ENCODE peak calls at places on chromosomes 3 and 15, in eight cellular contexts. K, Q, V, W, S, L, D and E are unnamed samples.

GRCh38 chr3:154427685-154428291 is 2.2 kb downstream of the GPR149 start:
- DNase-seq in Q (no peak), L (no peak), K (no peak), W (no peak), S (no peak), V (no peak), D (no peak), E (no peak)

GRCh38 chr3:12471228-12471627 is 13.1 kb upstream of the TSEN2 start:
- DNase-seq in K (no peak), S (no peak), V (no peak), L (no peak), D (peak; percentile 29), Q (no peak), W (no peak), E (no peak)

GRCh38 chr15:78993931-78994530 is 49.2 kb upstream of the CTSH start:
- DNase-seq in W (no peak), K (no peak), V (no peak), Q (no peak), L (no peak), S (no peak), D (no peak), E (no peak)

GRCh38 chr15:35450492-35450891 is 95.5 kb downstream of the DPH6 start:
- DNase-seq in V (no peak), S (no peak), L (peak; percentile 81), Q (no peak), D (no peak), W (no peak), K (no peak), E (no peak)

GRCh38 chr3:154926721-154927120 is 153.4 kb upstream of the MME start:
- DNase-seq in L (no peak), S (no peak), V (no peak), W (no peak), Q (no peak), D (no peak), K (no peak), E (no peak)

GRCh38 chr15:88764448-88764847 is 38.8 kb upstream of the ACAN start:
- DNase-seq in L (no peak), K (no peak), V (no peak), Q (no peak), W (no peak), D (no peak), S (no peak), E (no peak)

GRCh38 chr3:184874709-184875644 is 63.0 kb downstream of the VPS8 start:
- DNase-seq in W (peak; percentile 12), V (peak; percentile 10), S (peak; percentile 17), L (peak; percentile 32), D (no peak), Q (peak; percentile 9), K (peak; percentile 36), E (no peak)

GRCh38 chr3:195559723-195560409 is 16.7 kb upstream of the PPP1R2 start:
- DNase-seq in L (no peak), D (no peak), Q (no peak), W (no peak), V (no peak), S (no peak), K (no peak), E (no peak)

GRCh38 chr3:128307029-128307633 is 153.8 kb downstream of the EEFSEC start:
- DNase-seq in L (no peak), K (no peak), W (no peak), S (no peak), D (no peak), V (no peak), Q (peak; percentile 6), E (no peak)

GRCh38 chr3:141878326-141878725 is 1.9 kb downstream of the ATP1B3 start:
- DNase-seq in S (no peak), W (no peak), D (no peak), Q (no peak), K (no peak), V (no peak), L (no peak), E (peak; percentile 5)

GRCh38 chr3:177196473-177197040 is 725 bp downstream of the TBL1XR1 start:
- DNase-seq in S (peak; percentile 63), K (peak; percentile 57), L (peak; percentile 44), V (peak; percentile 37), Q (peak; percentile 47), W (peak; percentile 35), D (no peak), E (no peak)

GRCh38 chr3:112579697-112580096 is 17.9 kb downstream of the SLC35A5 start:
- DNase-seq in D (no peak), K (no peak), S (no peak), W (no peak), V (no peak), Q (no peak), L (peak; percentile 20), E (no peak)

GRCh38 chr3:37882711-37883110 is 21.0 kb downstream of the CTDSPL start:
- DNase-seq in L (no peak), K (no peak), D (no peak), S (no peak), Q (no peak), V (no peak), W (no peak), E (no peak)

GRCh38 chr3:148643389-148643840 is 54.3 kb upstream of the AGTR1 start:
- DNase-seq in L (peak; percentile 90), V (no peak), Q (no peak), S (peak; percentile 42), W (no peak), K (no peak), D (no peak), E (no peak)

GRCh38 chr3:14458434-14459280 is 56.3 kb downstream of the SLC6A6 start:
- DNase-seq in K (no peak), S (no peak), V (no peak), D (no peak), L (no peak), W (no peak), Q (no peak), E (no peak)

GRCh38 chr3:33144433-33144832 is 30.6 kb downstream of the CRTAP start:
- DNase-seq in D (peak; percentile 5), Q (no peak), W (peak; percentile 71), K (peak; percentile 52), L (no peak), V (no peak), S (no peak), E (no peak)

GRCh38 chr3:56689303-56689702 is 6.2 kb upstream of the TASOR start:
- DNase-seq in L (no peak), V (no peak), Q (no peak), D (no peak), S (no peak), W (no peak), K (no peak), E (no peak)

GRCh38 chr3:21781371-21781770 is 30.4 kb upstream of the ZNF385D start:
- DNase-seq in L (no peak), S (no peak), K (no peak), Q (no peak), V (no peak), D (no peak), W (no peak), E (no peak)

GRCh38 chr3:126891791-126892190 is 91.1 kb upstream of the PLXNA1 start:
- DNase-seq in D (no peak), L (no peak), W (no peak), S (no peak), V (no peak), Q (no peak), K (no peak), E (no peak)

GRCh38 chr15:89113263-89113662 is 25.0 kb downstream of the ABHD2 start:
- DNase-seq in D (no peak), L (no peak), W (no peak), Q (peak; percentile 36), K (no peak), V (no peak), S (no peak), E (no peak)

GRCh38 chr3:133136114-133137041 is 98.2 kb downstream of the TMEM108 start:
- DNase-seq in D (no peak), K (peak; percentile 11), W (no peak), S (no peak), Q (no peak), V (no peak), L (no peak), E (no peak)

GRCh38 chr3:49813497-49814174 is at the start of gene UBA7:
- DNase-seq in V (peak; percentile 75), D (no peak), Q (peak; percentile 61), W (no peak), S (peak; percentile 93), L (peak; percentile 80), K (peak; percentile 86), E (peak; percentile 56)

GRCh38 chr15:69444686-69445085 is 7.9 kb upstream of the RPLP1 start:
- DNase-seq in D (no peak), S (no peak), K (no peak), L (no peak), W (no peak), Q (no peak), V (no peak), E (no peak)

GRCh38 chr3:47283596-47284364 is 1.0 kb downstream of the KLHL18 start:
- DNase-seq in K (peak; percentile 34), L (no peak), S (no peak), Q (no peak), V (no peak), D (peak; percentile 13), W (no peak), E (no peak)

GRCh38 chr3:28951773-28952556 is 328.9 kb upstream of the RBMS3 start:
- DNase-seq in Q (no peak), S (no peak), D (no peak), W (no peak), K (no peak), V (no peak), L (no peak), E (no peak)

GRCh38 chr3:32994045-32994444 is 42.6 kb downstream of the CCR4 start:
- DNase-seq in V (no peak), D (no peak), K (no peak), S (no peak), L (no peak), Q (no peak), W (no peak), E (no peak)

GRCh38 chr3:128547368-128547987 is 54.5 kb upstream of the GATA2 start:
- DNase-seq in Q (no peak), D (no peak), S (peak; percentile 60), K (no peak), L (peak; percentile 67), V (no peak), W (no peak), E (peak; percentile 88)

GRCh38 chr3:1272541-1273265 is 179.9 kb downstream of the CNTN6 start:
- DNase-seq in V (no peak), W (no peak), Q (no peak), L (no peak), K (no peak), D (no peak), S (no peak), E (no peak)

GRCh38 chr3:13125092-13126015 is 52.1 kb upstream of the IQSEC1 start:
- DNase-seq in L (no peak), K (no peak), W (no peak), Q (no peak), D (no peak), S (no peak), V (no peak), E (no peak)